ENCODE peak calls at places on chromosomes 11 and 22, in four cellular contexts. One of them, this sample, is unnamed.

GRCh38 chr22:24333301-24333700 is 62.7 kb downstream of the SPECC1L start:
- DNase-seq in adrenal gland: no peak
- DNase-seq in right lobe of liver: no peak
- DNase-seq in body of pancreas: no peak
- DNase-seq in this sample: no peak

GRCh38 chr11:74570266-74571061 is 21.9 kb upstream of the POLD3 start:
- DNase-seq in body of pancreas: peak; percentile 68
- DNase-seq in adrenal gland: peak; percentile 40
- DNase-seq in right lobe of liver: peak; percentile 55
- DNase-seq in this sample: peak; percentile 69

GRCh38 chr11:95544095-95544795 is 245.3 kb downstream of the FAM76B start:
- DNase-seq in adrenal gland: no peak
- DNase-seq in right lobe of liver: no peak
- DNase-seq in body of pancreas: no peak
- DNase-seq in this sample: peak; percentile 16

GRCh38 chr11:46345131-46345597 is 2.1 kb upstream of the DGKZ start:
- DNase-seq in body of pancreas: no peak
- DNase-seq in right lobe of liver: peak; percentile 70
- DNase-seq in adrenal gland: peak; percentile 69
- DNase-seq in this sample: no peak

GRCh38 chr22:23070418-23071162 is at the start of gene GNAZ:
- DNase-seq in adrenal gland: peak; percentile 24
- DNase-seq in body of pancreas: peak; percentile 26
- DNase-seq in right lobe of liver: peak; percentile 47
- DNase-seq in this sample: no peak

GRCh38 chr22:42976131-42976530 is 38.8 kb downstream of the PACSIN2 start:
- DNase-seq in body of pancreas: no peak
- DNase-seq in adrenal gland: no peak
- DNase-seq in right lobe of liver: no peak
- DNase-seq in this sample: no peak

GRCh38 chr11:113248702-113249490 is 65.5 kb upstream of the TTC12 start:
- DNase-seq in right lobe of liver: no peak
- DNase-seq in body of pancreas: no peak
- DNase-seq in adrenal gland: no peak
- DNase-seq in this sample: no peak

GRCh38 chr11:133934599-133935550 is 21.9 kb downstream of the IGSF9B start:
- DNase-seq in right lobe of liver: no peak
- DNase-seq in adrenal gland: no peak
- DNase-seq in body of pancreas: no peak
- DNase-seq in this sample: peak; percentile 27

GRCh38 chr11:105226062-105226461 is 86.5 kb upstream of the CARD18 start:
- DNase-seq in body of pancreas: no peak
- DNase-seq in adrenal gland: no peak
- DNase-seq in right lobe of liver: no peak
- DNase-seq in this sample: no peak

GRCh38 chr11:116535954-116536353 is 236.8 kb downstream of the BUD13 start:
- DNase-seq in right lobe of liver: peak; percentile 6
- DNase-seq in body of pancreas: no peak
- DNase-seq in adrenal gland: no peak
- DNase-seq in this sample: no peak
- TF ChIP-seq POLR2A in right lobe of liver: no peak
- TF ChIP-seq POLR2A in body of pancreas: no peak
- TF ChIP-seq POLR2A in adrenal gland: no peak
- TF ChIP-seq POLR2A in this sample: no peak

GRCh38 chr11:33892906-33893594 is 1.2 kb upstream of the LMO2 start:
- DNase-seq in body of pancreas: no peak
- DNase-seq in right lobe of liver: no peak
- DNase-seq in adrenal gland: no peak
- DNase-seq in this sample: peak; percentile 70
- TF ChIP-seq POLR2A in body of pancreas: no peak
- TF ChIP-seq POLR2A in right lobe of liver: no peak
- TF ChIP-seq POLR2A in adrenal gland: no peak
- TF ChIP-seq POLR2A in this sample: peak; percentile 65

GRCh38 chr11:65559535-65559934 is 1.4 kb upstream of the LTBP3 start:
- DNase-seq in body of pancreas: no peak
- DNase-seq in right lobe of liver: no peak
- DNase-seq in adrenal gland: no peak
- DNase-seq in this sample: no peak

GRCh38 chr11:65562020-65562419 is 3.9 kb upstream of the LTBP3 start:
- DNase-seq in body of pancreas: no peak
- DNase-seq in right lobe of liver: no peak
- DNase-seq in adrenal gland: no peak
- DNase-seq in this sample: no peak

GRCh38 chr11:65559951-65560537 is 1.9 kb upstream of the LTBP3 start:
- DNase-seq in right lobe of liver: no peak
- DNase-seq in adrenal gland: peak; percentile 54
- DNase-seq in body of pancreas: no peak
- DNase-seq in this sample: peak; percentile 60

GRCh38 chr11:65558785-65559509 is 788 bp upstream of the LTBP3 start:
- DNase-seq in body of pancreas: peak; percentile 63
- DNase-seq in right lobe of liver: peak; percentile 58
- DNase-seq in adrenal gland: peak; percentile 69
- DNase-seq in this sample: no peak

GRCh38 chr11:65560555-65561418 is 2.6 kb upstream of the LTBP3 start:
- DNase-seq in adrenal gland: peak; percentile 62
- DNase-seq in body of pancreas: no peak
- DNase-seq in right lobe of liver: no peak
- DNase-seq in this sample: no peak
- TF ChIP-seq POLR2A in adrenal gland: no peak
- TF ChIP-seq POLR2A in body of pancreas: no peak
- TF ChIP-seq POLR2A in right lobe of liver: no peak
- TF ChIP-seq POLR2A in this sample: no peak

DNA sequence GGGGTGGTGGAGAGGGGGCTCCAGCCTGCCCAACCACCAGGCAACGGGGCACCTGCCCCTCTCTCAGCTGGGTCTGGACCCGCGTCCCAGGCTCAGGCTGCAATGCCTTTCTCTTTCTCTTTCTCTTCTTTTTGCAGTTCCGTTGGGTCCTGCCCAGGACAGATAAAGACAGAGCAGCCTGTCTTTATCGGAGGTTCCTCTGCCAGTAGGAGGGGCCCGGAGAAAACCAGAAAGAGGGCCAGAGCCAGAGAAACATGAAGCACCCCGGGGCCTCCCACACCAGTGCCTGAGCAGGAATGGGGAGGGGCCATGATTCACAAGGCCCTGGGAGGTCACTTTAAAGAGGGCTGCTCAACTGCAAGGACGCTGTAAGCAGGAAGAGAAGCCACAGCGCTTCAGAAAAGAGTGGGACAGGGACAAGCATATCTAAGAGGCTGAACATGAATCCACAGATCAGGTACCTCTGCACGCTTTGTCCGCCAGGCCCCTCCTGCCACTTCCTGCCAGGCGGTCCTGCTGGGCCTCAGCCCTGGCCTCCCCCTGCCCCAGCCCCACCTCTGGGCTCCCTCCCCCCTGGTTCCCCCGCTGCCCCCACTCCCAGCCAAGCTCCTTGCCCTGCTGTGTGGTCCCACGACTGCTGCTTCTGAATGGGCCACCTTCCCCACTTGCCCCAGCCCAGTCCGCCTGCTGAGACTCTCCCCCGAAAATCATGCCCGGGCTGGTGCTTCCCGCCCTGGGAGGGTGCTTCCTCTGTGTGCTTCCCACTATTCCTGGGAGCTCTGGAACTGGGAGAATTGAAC is at the start of gene APOBEC3C:
- DNase-seq in adrenal gland: peak; percentile 96
- DNase-seq in right lobe of liver: peak; percentile 66
- DNase-seq in body of pancreas: peak; percentile 53
- DNase-seq in this sample: peak; percentile 98
- TF ChIP-seq POLR2A in adrenal gland: peak; percentile 33
- TF ChIP-seq POLR2A in right lobe of liver: peak; percentile 50
- TF ChIP-seq POLR2A in body of pancreas: peak; percentile 75
- TF ChIP-seq POLR2A in this sample: peak; percentile 91

GRCh38 chr11:35111171-35112055 is 27.6 kb upstream of the CD44 start:
- DNase-seq in body of pancreas: no peak
- DNase-seq in adrenal gland: peak; percentile 20
- DNase-seq in right lobe of liver: no peak
- DNase-seq in this sample: no peak
- TF ChIP-seq POLR2A in body of pancreas: no peak
- TF ChIP-seq POLR2A in adrenal gland: no peak
- TF ChIP-seq POLR2A in right lobe of liver: no peak
- TF ChIP-seq POLR2A in this sample: no peak

GRCh38 chr11:85663080-85663729 is 1.7 kb downstream of the CREBZF start:
- DNase-seq in adrenal gland: no peak
- DNase-seq in body of pancreas: no peak
- DNase-seq in right lobe of liver: no peak
- DNase-seq in this sample: peak; percentile 44

GRCh38 chr11:85665756-85666155 is 827 bp upstream of the CREBZF start:
- DNase-seq in right lobe of liver: no peak
- DNase-seq in adrenal gland: no peak
- DNase-seq in body of pancreas: no peak
- DNase-seq in this sample: no peak

GRCh38 chr11:85666687-85667086 is 1.8 kb upstream of the CREBZF start:
- DNase-seq in right lobe of liver: no peak
- DNase-seq in body of pancreas: no peak
- DNase-seq in adrenal gland: no peak
- DNase-seq in this sample: no peak

GRCh38 chr11:85663781-85664560 is 958 bp downstream of the CREBZF start:
- DNase-seq in body of pancreas: peak; percentile 86
- DNase-seq in right lobe of liver: peak; percentile 81
- DNase-seq in adrenal gland: peak; percentile 85
- DNase-seq in this sample: peak; percentile 93

DNA sequence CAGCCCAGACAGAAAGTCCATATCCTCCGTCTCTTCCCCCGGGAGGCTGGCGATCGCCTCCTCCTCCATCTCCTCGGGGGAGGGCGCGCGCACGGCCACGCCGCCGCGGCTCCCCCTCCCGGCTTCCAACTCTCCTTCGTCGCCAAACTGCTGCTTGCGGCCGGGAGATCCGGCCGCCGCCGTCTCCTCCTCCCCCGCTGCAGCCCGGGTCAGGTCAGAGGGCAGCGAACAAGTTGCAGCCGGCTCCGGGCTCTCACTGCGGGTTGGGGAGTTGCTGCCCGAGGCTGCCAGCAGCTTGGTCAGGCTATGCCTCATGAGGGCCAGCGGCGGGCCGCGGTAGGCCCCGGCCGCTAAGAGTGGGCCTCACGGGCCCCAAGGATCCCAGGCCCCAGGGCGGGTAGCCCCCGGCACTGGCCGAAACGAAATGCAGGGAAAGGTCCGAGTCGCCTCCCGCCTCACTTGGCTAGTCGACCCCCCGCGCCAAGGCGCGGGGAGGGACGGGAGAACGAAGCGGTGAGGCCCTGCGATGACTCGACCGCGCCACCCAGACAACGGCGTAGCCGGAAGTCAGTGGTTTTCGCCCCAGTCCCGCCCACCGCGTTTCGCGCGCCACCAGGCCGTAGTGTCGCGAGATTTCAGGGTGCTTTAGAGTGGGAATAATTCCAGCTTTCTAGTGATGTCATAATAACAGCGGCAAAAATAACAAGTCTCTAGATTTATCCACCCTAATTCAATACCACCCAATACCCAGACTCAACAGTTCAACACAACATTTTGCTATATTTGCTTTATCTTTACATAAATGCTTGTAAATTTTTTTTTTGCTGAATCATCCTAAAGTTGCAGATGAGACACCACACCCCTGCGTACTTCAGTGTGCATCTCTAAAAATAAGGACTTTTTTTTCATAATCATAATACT is at the start of gene CREBZF:
- DNase-seq in adrenal gland: peak; percentile 95
- DNase-seq in body of pancreas: peak; percentile 95
- DNase-seq in right lobe of liver: peak; percentile 96
- DNase-seq in this sample: peak; percentile 98
- TF ChIP-seq POLR2A in adrenal gland: peak; percentile 97
- TF ChIP-seq POLR2A in body of pancreas: peak; percentile 99
- TF ChIP-seq POLR2A in right lobe of liver: peak; percentile 97
- TF ChIP-seq POLR2A in this sample: peak; percentile 95

DNA sequence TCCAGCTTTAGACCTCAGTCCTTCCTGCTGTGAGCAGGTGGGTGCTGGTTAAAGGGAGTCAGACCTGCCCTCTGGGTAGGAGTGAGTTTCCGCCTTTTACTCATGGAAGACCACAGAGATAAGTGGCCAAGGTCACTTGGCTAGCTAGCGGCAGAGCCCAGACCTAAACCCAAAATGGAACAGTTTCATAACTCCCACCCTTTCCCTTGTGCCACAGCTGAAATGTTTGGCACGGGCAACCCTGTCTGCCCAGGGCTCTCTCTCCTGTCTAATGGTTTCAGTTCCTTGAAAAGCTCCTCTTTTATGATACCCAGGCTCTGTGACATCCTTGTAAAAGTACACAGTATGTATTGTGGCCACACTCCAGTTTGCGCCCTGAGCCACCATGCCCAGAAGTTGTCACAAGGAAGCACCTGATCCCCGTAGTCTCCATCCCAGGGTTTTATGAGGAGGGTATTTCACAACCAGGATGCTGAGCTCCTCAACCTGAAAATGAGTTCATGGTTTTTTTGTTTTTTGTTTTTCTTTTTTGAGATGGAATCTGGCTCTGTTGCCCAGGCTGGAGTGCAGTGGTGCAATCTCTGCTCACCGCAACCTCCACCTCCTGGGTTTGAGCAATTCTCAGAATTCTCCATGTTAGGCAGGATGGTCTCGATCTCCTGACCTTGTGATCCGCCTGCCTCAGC is 5.1 kb downstream of the MB start:
- DNase-seq in right lobe of liver: no peak
- DNase-seq in body of pancreas: no peak
- DNase-seq in adrenal gland: peak; percentile 43
- DNase-seq in this sample: no peak
- TF ChIP-seq POLR2A in right lobe of liver: no peak
- TF ChIP-seq POLR2A in body of pancreas: no peak
- TF ChIP-seq POLR2A in adrenal gland: no peak
- TF ChIP-seq POLR2A in this sample: no peak